ENCODE peak calls at places on chromosomes 3 and 15, in five cellular contexts. K is endothelial cell; E is posterior vena cava; Z is stimulated activated CD4-positive, alpha-beta T cell treated with anti-CD3 and anti-CD28 coated beads, Interleukin-12 subunit alpha, Interleukin-12 subunit beta, amount 100 ng/mL, for 24 hours; V is ELF-1. I is an unnamed sample.

GRCh38 chr3:155131104-155131503 is 51.0 kb downstream of the MME start:
- DNase-seq in V (no peak), Z (no peak), E (no peak), K (no peak), I (no peak)

GRCh38 chr3:119731545-119732343 is 28.9 kb downstream of the CFAP91 start:
- DNase-seq in V (no peak), Z (no peak), K (no peak), E (no peak), I (no peak)

GRCh38 chr3:10932596-10932995 is 60.0 kb upstream of the SLC6A1 start:
- DNase-seq in E (peak; percentile 52), V (no peak), Z (no peak), K (no peak), I (no peak)

GRCh38 chr3:40971191-40972168 is 227.8 kb upstream of the CTNNB1 start:
- DNase-seq in K (no peak), Z (no peak), E (peak; percentile 90), V (peak; percentile 20), I (no peak)

GRCh38 chr3:72346526-72346926 is 501.7 kb downstream of the SHQ1 start:
- DNase-seq in V (no peak), E (no peak), K (no peak), Z (no peak), I (no peak)

GRCh38 chr3:58490860-58491501 is 915 bp upstream of the KCTD6 start:
- DNase-seq in Z (no peak), K (no peak), E (peak; percentile 84), V (peak; percentile 75), I (no peak)

GRCh38 chr3:161821591-161821990 is 325.0 kb downstream of the OTOL1 start:
- DNase-seq in K (no peak), E (no peak), Z (no peak), V (no peak), I (no peak)

GRCh38 chr15:86526938-86527735 is 447.5 kb downstream of the AGBL1 start:
- DNase-seq in V (no peak), Z (no peak), K (no peak), E (no peak), I (no peak)

GRCh38 chr3:58047806-58048205 is 39.6 kb downstream of the FLNB start:
- DNase-seq in K (no peak), E (no peak), V (no peak), Z (no peak), I (no peak)

GRCh38 chr3:112358311-112358780 is 25.4 kb downstream of the CD200 start:
- DNase-seq in Z (no peak), E (no peak), K (no peak), V (no peak), I (no peak)

GRCh38 chr3:44066806-44067205 is 174.9 kb upstream of the TOPAZ1 start:
- DNase-seq in V (peak; percentile 68), K (no peak), Z (no peak), E (no peak), I (no peak)

GRCh38 chr3:122690096-122690495 is 9.5 kb downstream of the PARP14 start:
- DNase-seq in E (no peak), K (no peak), Z (no peak), V (no peak), I (no peak)

GRCh38 chr15:76199106-76200082 is 111.9 kb downstream of the ETFA start:
- DNase-seq in Z (no peak), K (no peak), E (peak; percentile 93), V (no peak), I (no peak)

GRCh38 chr3:73052857-73053256 is 8.6 kb upstream of the EBLN2 start:
- DNase-seq in V (no peak), E (no peak), K (no peak), Z (no peak), I (no peak)